ENCODE peak calls at places on chromosomes 6 and 20, in eight cellular contexts. One of them, this sample, is unnamed. For H3K4me1, the result is how much of the 10 kb centered on the place peaks cover.

GRCh38 chr20:37387519-37388269 is 41.8 kb downstream of the SRC start:
- DNase-seq in upper lobe of right lung: peak
- DNase-seq in psoas muscle: peak
- DNase-seq in neuronal stem cell: no peak
- DNase-seq in esophagus squamous epithelium: no peak
- DNase-seq in OCI-LY7: no peak
- DNase-seq in CD8-positive, alpha-beta T cell: no peak
- DNase-seq in fibroblast of lung: no peak
- DNase-seq in this sample: no peak

GRCh38 chr20:57619053-57619831 is 984 bp downstream of the ZBP1 start:
- DNase-seq in upper lobe of right lung: peak
- DNase-seq in psoas muscle: peak
- DNase-seq in neuronal stem cell: no peak
- DNase-seq in esophagus squamous epithelium: no peak
- DNase-seq in OCI-LY7: peak
- DNase-seq in CD8-positive, alpha-beta T cell: peak
- DNase-seq in fibroblast of lung: no peak
- DNase-seq in this sample: peak

GRCh38 chr20:17690144-17690543 is 8.1 kb upstream of the RRBP1 start:
- DNase-seq in upper lobe of right lung: no peak
- DNase-seq in psoas muscle: no peak
- DNase-seq in neuronal stem cell: no peak
- DNase-seq in esophagus squamous epithelium: no peak
- DNase-seq in OCI-LY7: no peak
- DNase-seq in CD8-positive, alpha-beta T cell: no peak
- DNase-seq in fibroblast of lung: no peak
- DNase-seq in this sample: no peak

GRCh38 chr6:82878812-82879211 is 186.8 kb downstream of the UBE3D start:
- DNase-seq in upper lobe of right lung: no peak
- DNase-seq in psoas muscle: no peak
- DNase-seq in neuronal stem cell: no peak
- DNase-seq in esophagus squamous epithelium: no peak
- DNase-seq in OCI-LY7: no peak
- DNase-seq in CD8-positive, alpha-beta T cell: no peak
- DNase-seq in fibroblast of lung: peak
- DNase-seq in this sample: no peak

GRCh38 chr6:36623547-36624459 is 29.6 kb downstream of the SRSF3 start:
- DNase-seq in upper lobe of right lung: peak
- DNase-seq in psoas muscle: peak
- DNase-seq in neuronal stem cell: peak
- DNase-seq in esophagus squamous epithelium: peak
- DNase-seq in OCI-LY7: peak
- DNase-seq in CD8-positive, alpha-beta T cell: peak
- DNase-seq in fibroblast of lung: peak
- DNase-seq in this sample: peak

GRCh38 chr20:47847882-47848485 is 62.7 kb upstream of the SULF2 start:
- DNase-seq in upper lobe of right lung: no peak
- DNase-seq in psoas muscle: no peak
- DNase-seq in neuronal stem cell: no peak
- DNase-seq in esophagus squamous epithelium: no peak
- DNase-seq in OCI-LY7: no peak
- DNase-seq in CD8-positive, alpha-beta T cell: no peak
- DNase-seq in fibroblast of lung: no peak
- DNase-seq in this sample: no peak

GRCh38 chr6:14455442-14455841 is 337.9 kb downstream of the CD83 start:
- DNase-seq in upper lobe of right lung: no peak
- DNase-seq in psoas muscle: no peak
- DNase-seq in neuronal stem cell: no peak
- DNase-seq in esophagus squamous epithelium: no peak
- DNase-seq in OCI-LY7: no peak
- DNase-seq in CD8-positive, alpha-beta T cell: no peak
- DNase-seq in fibroblast of lung: no peak
- DNase-seq in this sample: no peak

GRCh38 chr6:155177369-155177961 is 86.3 kb upstream of the CLDN20 start:
- DNase-seq in upper lobe of right lung: no peak
- DNase-seq in psoas muscle: no peak
- DNase-seq in neuronal stem cell: peak
- DNase-seq in esophagus squamous epithelium: no peak
- DNase-seq in OCI-LY7: peak
- DNase-seq in CD8-positive, alpha-beta T cell: peak
- DNase-seq in fibroblast of lung: peak
- DNase-seq in this sample: no peak

GRCh38 chr6:53647437-53648094 is 18.0 kb downstream of the KLHL31 start:
- DNase-seq in upper lobe of right lung: no peak
- DNase-seq in psoas muscle: no peak
- DNase-seq in neuronal stem cell: no peak
- DNase-seq in esophagus squamous epithelium: no peak
- DNase-seq in OCI-LY7: peak
- DNase-seq in CD8-positive, alpha-beta T cell: peak
- DNase-seq in fibroblast of lung: peak
- DNase-seq in this sample: peak

GRCh38 chr6:2986722-2987196 is 12.9 kb upstream of the NQO2 start:
- DNase-seq in upper lobe of right lung: no peak
- DNase-seq in psoas muscle: no peak
- DNase-seq in neuronal stem cell: no peak
- DNase-seq in esophagus squamous epithelium: no peak
- DNase-seq in OCI-LY7: no peak
- DNase-seq in CD8-positive, alpha-beta T cell: no peak
- DNase-seq in fibroblast of lung: peak
- DNase-seq in this sample: no peak

GRCh38 chr6:130132286-130132701 is 90.5 kb downstream of the SAMD3 start:
- DNase-seq in upper lobe of right lung: no peak
- DNase-seq in psoas muscle: no peak
- DNase-seq in neuronal stem cell: no peak
- DNase-seq in esophagus squamous epithelium: no peak
- DNase-seq in OCI-LY7: no peak
- DNase-seq in CD8-positive, alpha-beta T cell: peak
- DNase-seq in fibroblast of lung: no peak
- DNase-seq in this sample: peak
- H3K4me3 ChIP-seq in upper lobe of right lung: no peak
- H3K4me3 ChIP-seq in psoas muscle: no peak
- H3K4me3 ChIP-seq in neuronal stem cell: no peak
- H3K4me3 ChIP-seq in esophagus squamous epithelium: no peak
- H3K4me3 ChIP-seq in OCI-LY7: no peak
- H3K4me3 ChIP-seq in CD8-positive, alpha-beta T cell: peak
- H3K4me3 ChIP-seq in fibroblast of lung: no peak
- H3K4me3 ChIP-seq in this sample: no peak

GRCh38 chr6:138455746-138456392 is 43.4 kb downstream of the NHSL1 start:
- DNase-seq in upper lobe of right lung: no peak
- DNase-seq in psoas muscle: no peak
- DNase-seq in neuronal stem cell: no peak
- DNase-seq in esophagus squamous epithelium: no peak
- DNase-seq in OCI-LY7: peak
- DNase-seq in CD8-positive, alpha-beta T cell: no peak
- DNase-seq in fibroblast of lung: no peak
- DNase-seq in this sample: peak

GRCh38 chr6:138454976-138455706 is 44.2 kb downstream of the NHSL1 start:
- DNase-seq in upper lobe of right lung: peak
- DNase-seq in psoas muscle: no peak
- DNase-seq in neuronal stem cell: no peak
- DNase-seq in esophagus squamous epithelium: no peak
- DNase-seq in OCI-LY7: no peak
- DNase-seq in CD8-positive, alpha-beta T cell: peak
- DNase-seq in fibroblast of lung: no peak
- DNase-seq in this sample: peak

GRCh38 chr6:138446821-138447220 is 42.8 kb downstream of the HEBP2 start:
- DNase-seq in upper lobe of right lung: no peak
- DNase-seq in psoas muscle: no peak
- DNase-seq in neuronal stem cell: no peak
- DNase-seq in esophagus squamous epithelium: no peak
- DNase-seq in OCI-LY7: no peak
- DNase-seq in CD8-positive, alpha-beta T cell: no peak
- DNase-seq in fibroblast of lung: no peak
- DNase-seq in this sample: no peak

GRCh38 chr6:138451043-138451442 is 47.0 kb downstream of the HEBP2 start:
- DNase-seq in upper lobe of right lung: no peak
- DNase-seq in psoas muscle: no peak
- DNase-seq in neuronal stem cell: no peak
- DNase-seq in esophagus squamous epithelium: no peak
- DNase-seq in OCI-LY7: no peak
- DNase-seq in CD8-positive, alpha-beta T cell: no peak
- DNase-seq in fibroblast of lung: no peak
- DNase-seq in this sample: no peak

GRCh38 chr6:138450445-138450844 is 46.4 kb downstream of the HEBP2 start:
- DNase-seq in upper lobe of right lung: no peak
- DNase-seq in psoas muscle: no peak
- DNase-seq in neuronal stem cell: no peak
- DNase-seq in esophagus squamous epithelium: no peak
- DNase-seq in OCI-LY7: no peak
- DNase-seq in CD8-positive, alpha-beta T cell: no peak
- DNase-seq in fibroblast of lung: no peak
- DNase-seq in this sample: no peak
- H3K4me1 ChIP-seq in upper lobe of right lung: under half
- H3K4me1 ChIP-seq in psoas muscle: under half
- H3K4me1 ChIP-seq in neuronal stem cell: under half
- H3K4me1 ChIP-seq in esophagus squamous epithelium: under half
- H3K4me1 ChIP-seq in OCI-LY7: under half
- H3K4me1 ChIP-seq in CD8-positive, alpha-beta T cell: under half
- H3K4me1 ChIP-seq in fibroblast of lung: under half
- H3K4me1 ChIP-seq in this sample: under half

GRCh38 chr6:75484535-75484934 is 9.1 kb downstream of the FILIP1 start:
- DNase-seq in upper lobe of right lung: no peak
- DNase-seq in psoas muscle: no peak
- DNase-seq in neuronal stem cell: no peak
- DNase-seq in esophagus squamous epithelium: no peak
- DNase-seq in OCI-LY7: no peak
- DNase-seq in CD8-positive, alpha-beta T cell: no peak
- DNase-seq in fibroblast of lung: no peak
- DNase-seq in this sample: no peak
- H3K4me3 ChIP-seq in upper lobe of right lung: no peak
- H3K4me3 ChIP-seq in psoas muscle: no peak
- H3K4me3 ChIP-seq in neuronal stem cell: no peak
- H3K4me3 ChIP-seq in esophagus squamous epithelium: no peak
- H3K4me3 ChIP-seq in OCI-LY7: no peak
- H3K4me3 ChIP-seq in CD8-positive, alpha-beta T cell: no peak
- H3K4me3 ChIP-seq in fibroblast of lung: no peak
- H3K4me3 ChIP-seq in this sample: no peak

GRCh38 chr6:41448256-41448655 is 97.9 kb upstream of the FOXP4 start:
- DNase-seq in upper lobe of right lung: no peak
- DNase-seq in psoas muscle: no peak
- DNase-seq in neuronal stem cell: no peak
- DNase-seq in esophagus squamous epithelium: no peak
- DNase-seq in OCI-LY7: no peak
- DNase-seq in CD8-positive, alpha-beta T cell: no peak
- DNase-seq in fibroblast of lung: no peak
- DNase-seq in this sample: no peak
- H3K4me1 ChIP-seq in upper lobe of right lung: under half
- H3K4me1 ChIP-seq in psoas muscle: under half
- H3K4me1 ChIP-seq in neuronal stem cell: under half
- H3K4me1 ChIP-seq in esophagus squamous epithelium: under half
- H3K4me1 ChIP-seq in OCI-LY7: under half
- H3K4me1 ChIP-seq in CD8-positive, alpha-beta T cell: under half
- H3K4me1 ChIP-seq in fibroblast of lung: under half
- H3K4me1 ChIP-seq in this sample: under half

GRCh38 chr6:73286752-73287151 is 23.8 kb upstream of the KHDC1 start:
- DNase-seq in upper lobe of right lung: no peak
- DNase-seq in psoas muscle: no peak
- DNase-seq in neuronal stem cell: no peak
- DNase-seq in esophagus squamous epithelium: no peak
- DNase-seq in OCI-LY7: no peak
- DNase-seq in CD8-positive, alpha-beta T cell: no peak
- DNase-seq in fibroblast of lung: no peak
- DNase-seq in this sample: no peak
- H3K4me3 ChIP-seq in upper lobe of right lung: no peak
- H3K4me3 ChIP-seq in psoas muscle: no peak
- H3K4me3 ChIP-seq in neuronal stem cell: no peak
- H3K4me3 ChIP-seq in esophagus squamous epithelium: no peak
- H3K4me3 ChIP-seq in OCI-LY7: no peak
- H3K4me3 ChIP-seq in CD8-positive, alpha-beta T cell: no peak
- H3K4me3 ChIP-seq in fibroblast of lung: no peak
- H3K4me3 ChIP-seq in this sample: no peak

GRCh38 chr6:142698751-142699150 is 246.2 kb downstream of the HIVEP2 start:
- DNase-seq in upper lobe of right lung: no peak
- DNase-seq in psoas muscle: no peak
- DNase-seq in neuronal stem cell: no peak
- DNase-seq in esophagus squamous epithelium: no peak
- DNase-seq in OCI-LY7: peak
- DNase-seq in CD8-positive, alpha-beta T cell: no peak
- DNase-seq in fibroblast of lung: no peak
- DNase-seq in this sample: no peak
- H3K4me1 ChIP-seq in upper lobe of right lung: under half
- H3K4me1 ChIP-seq in psoas muscle: under half
- H3K4me1 ChIP-seq in neuronal stem cell: under half
- H3K4me1 ChIP-seq in esophagus squamous epithelium: under half
- H3K4me1 ChIP-seq in OCI-LY7: under half
- H3K4me1 ChIP-seq in CD8-positive, alpha-beta T cell: under half
- H3K4me1 ChIP-seq in fibroblast of lung: under half
- H3K4me1 ChIP-seq in this sample: under half

DNA sequence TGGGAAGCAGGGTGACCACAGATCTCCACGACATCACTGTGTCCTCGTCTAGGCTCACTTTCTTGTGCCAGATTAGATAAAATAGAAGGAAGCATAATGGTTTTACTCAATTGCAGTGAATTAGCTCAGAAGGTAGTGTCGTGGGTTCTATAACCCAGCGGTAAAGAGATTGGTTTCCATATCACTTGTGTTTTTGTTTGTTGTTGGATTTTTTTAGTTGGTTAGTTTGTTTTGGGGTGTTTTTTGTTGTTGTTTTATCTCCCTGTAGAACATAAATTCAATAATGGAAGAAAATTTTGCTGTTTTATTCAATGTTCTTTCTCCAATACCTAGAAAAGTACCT is 85.9 kb upstream of the PRSS16 start:
- DNase-seq in upper lobe of right lung: no peak
- DNase-seq in psoas muscle: no peak
- DNase-seq in neuronal stem cell: no peak
- DNase-seq in esophagus squamous epithelium: no peak
- DNase-seq in OCI-LY7: no peak
- DNase-seq in CD8-positive, alpha-beta T cell: no peak
- DNase-seq in fibroblast of lung: no peak
- DNase-seq in this sample: no peak
- H3K4me3 ChIP-seq in upper lobe of right lung: no peak
- H3K4me3 ChIP-seq in psoas muscle: no peak
- H3K4me3 ChIP-seq in neuronal stem cell: no peak
- H3K4me3 ChIP-seq in esophagus squamous epithelium: no peak
- H3K4me3 ChIP-seq in OCI-LY7: no peak
- H3K4me3 ChIP-seq in CD8-positive, alpha-beta T cell: no peak
- H3K4me3 ChIP-seq in fibroblast of lung: no peak
- H3K4me3 ChIP-seq in this sample: no peak

GRCh38 chr6:157764346-157765068 is 58.5 kb upstream of the SNX9 start:
- DNase-seq in upper lobe of right lung: peak
- DNase-seq in psoas muscle: peak
- DNase-seq in neuronal stem cell: no peak
- DNase-seq in esophagus squamous epithelium: peak
- DNase-seq in OCI-LY7: peak
- DNase-seq in CD8-positive, alpha-beta T cell: peak
- DNase-seq in fibroblast of lung: peak
- DNase-seq in this sample: peak
- H3K4me1 ChIP-seq in upper lobe of right lung: under half
- H3K4me1 ChIP-seq in psoas muscle: under half
- H3K4me1 ChIP-seq in neuronal stem cell: under half
- H3K4me1 ChIP-seq in esophagus squamous epithelium: under half
- H3K4me1 ChIP-seq in OCI-LY7: half or more
- H3K4me1 ChIP-seq in CD8-positive, alpha-beta T cell: half or more
- H3K4me1 ChIP-seq in fibroblast of lung: under half
- H3K4me1 ChIP-seq in this sample: under half